ENCODE peak calls at places on chromosomes 3 and 15, in nine cellular contexts. One of them, this sample, is unnamed.

GRCh38 chr15:97745481-97746071 is 214.9 kb upstream of the ARRDC4 start:
- DNase-seq in left ventricle myocardium inferior: no peak
- DNase-seq in neural progenitor cell: peak
- DNase-seq in PC-3: peak
- DNase-seq in lower leg skin: no peak
- DNase-seq in Panc1: no peak
- DNase-seq in ovary: no peak
- DNase-seq in endodermal cell: peak
- DNase-seq in uterus: no peak
- DNase-seq in this sample: peak

GRCh38 chr3:179769411-179770247 is 116.8 kb downstream of the USP13 start:
- DNase-seq in left ventricle myocardium inferior: no peak
- DNase-seq in neural progenitor cell: no peak
- DNase-seq in PC-3: no peak
- DNase-seq in lower leg skin: no peak
- DNase-seq in Panc1: no peak
- DNase-seq in ovary: no peak
- DNase-seq in endodermal cell: no peak
- DNase-seq in uterus: no peak
- DNase-seq in this sample: no peak

GRCh38 chr3:8538223-8538622 is 36.6 kb downstream of the LMCD1 start:
- DNase-seq in left ventricle myocardium inferior: no peak
- DNase-seq in neural progenitor cell: no peak
- DNase-seq in PC-3: no peak
- DNase-seq in lower leg skin: no peak
- DNase-seq in Panc1: no peak
- DNase-seq in ovary: no peak
- DNase-seq in endodermal cell: no peak
- DNase-seq in uterus: no peak
- DNase-seq in this sample: no peak

GRCh38 chr3:57896046-57896445 is 112.2 kb upstream of the FLNB start:
- DNase-seq in left ventricle myocardium inferior: no peak
- DNase-seq in neural progenitor cell: no peak
- DNase-seq in PC-3: no peak
- DNase-seq in lower leg skin: no peak
- DNase-seq in Panc1: no peak
- DNase-seq in ovary: no peak
- DNase-seq in endodermal cell: no peak
- DNase-seq in uterus: no peak
- DNase-seq in this sample: no peak

GRCh38 chr3:153063337-153063736 is 98.7 kb upstream of the RAP2B start:
- DNase-seq in left ventricle myocardium inferior: no peak
- DNase-seq in neural progenitor cell: no peak
- DNase-seq in PC-3: no peak
- DNase-seq in lower leg skin: no peak
- DNase-seq in Panc1: no peak
- DNase-seq in ovary: no peak
- DNase-seq in endodermal cell: no peak
- DNase-seq in uterus: no peak
- DNase-seq in this sample: no peak

GRCh38 chr3:160413613-160414248 is 14.3 kb downstream of the SMC4 start:
- DNase-seq in left ventricle myocardium inferior: no peak
- DNase-seq in neural progenitor cell: peak
- DNase-seq in PC-3: peak
- DNase-seq in lower leg skin: no peak
- DNase-seq in Panc1: no peak
- DNase-seq in ovary: peak
- DNase-seq in endodermal cell: peak
- DNase-seq in uterus: peak
- DNase-seq in this sample: peak

GRCh38 chr15:48871536-48871935 is 6.4 kb upstream of the EID1 start:
- DNase-seq in left ventricle myocardium inferior: no peak
- DNase-seq in neural progenitor cell: no peak
- DNase-seq in PC-3: no peak
- DNase-seq in lower leg skin: no peak
- DNase-seq in Panc1: no peak
- DNase-seq in ovary: no peak
- DNase-seq in endodermal cell: no peak
- DNase-seq in uterus: no peak
- DNase-seq in this sample: no peak

GRCh38 chr3:48301814-48302194 is 31.7 kb downstream of the SPINK8 start:
- DNase-seq in left ventricle myocardium inferior: no peak
- DNase-seq in neural progenitor cell: no peak
- DNase-seq in PC-3: peak
- DNase-seq in lower leg skin: no peak
- DNase-seq in Panc1: no peak
- DNase-seq in ovary: peak
- DNase-seq in endodermal cell: no peak
- DNase-seq in uterus: no peak
- DNase-seq in this sample: peak

DNA sequence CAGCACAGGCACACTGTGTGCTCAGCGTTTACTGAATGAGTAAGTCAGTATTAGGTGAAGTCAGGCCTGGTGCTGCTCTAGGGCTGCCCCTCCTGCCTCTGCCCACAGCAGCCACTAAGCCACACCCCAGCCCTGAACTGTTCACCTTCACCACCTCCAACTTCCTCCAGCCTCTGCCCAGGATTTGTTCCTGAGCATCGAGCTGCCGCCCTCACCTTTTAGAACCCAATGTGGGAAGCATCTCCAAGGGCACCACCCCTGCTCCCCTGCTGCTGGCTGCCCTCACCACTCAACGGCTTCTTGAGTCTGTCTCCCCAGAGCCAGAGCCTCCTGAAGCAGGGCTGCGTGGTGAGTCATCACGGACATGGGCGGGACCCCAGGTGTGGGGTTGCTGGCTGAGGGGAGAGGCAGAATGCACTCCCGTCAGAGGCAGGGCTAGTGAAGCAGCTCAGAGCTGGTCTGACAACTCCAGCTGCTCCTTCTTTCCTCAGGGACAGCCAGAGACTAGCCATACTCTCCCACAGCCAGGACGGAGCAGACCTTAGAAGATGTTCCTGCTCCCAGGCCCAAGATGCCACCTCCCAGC is 5.8 kb downstream of the HYAL2 start:
- DNase-seq in left ventricle myocardium inferior: no peak
- DNase-seq in neural progenitor cell: no peak
- DNase-seq in PC-3: peak
- DNase-seq in lower leg skin: peak
- DNase-seq in Panc1: no peak
- DNase-seq in ovary: no peak
- DNase-seq in endodermal cell: peak
- DNase-seq in uterus: peak
- DNase-seq in this sample: no peak
- H3K4me3 ChIP-seq in left ventricle myocardium inferior: peak
- H3K4me3 ChIP-seq in neural progenitor cell: no peak
- H3K4me3 ChIP-seq in PC-3: peak
- H3K4me3 ChIP-seq in lower leg skin: no peak
- H3K4me3 ChIP-seq in Panc1: no peak
- H3K4me3 ChIP-seq in ovary: no peak
- H3K4me3 ChIP-seq in endodermal cell: no peak
- H3K4me3 ChIP-seq in uterus: no peak
- H3K4me3 ChIP-seq in this sample: no peak

GRCh38 chr3:13878711-13879101 is 1.2 kb downstream of the WNT7A start:
- DNase-seq in left ventricle myocardium inferior: no peak
- DNase-seq in neural progenitor cell: peak
- DNase-seq in PC-3: peak
- DNase-seq in lower leg skin: no peak
- DNase-seq in Panc1: no peak
- DNase-seq in ovary: no peak
- DNase-seq in endodermal cell: no peak
- DNase-seq in uterus: no peak
- DNase-seq in this sample: no peak

GRCh38 chr3:13879102-13879945 is 547 bp downstream of the WNT7A start:
- DNase-seq in left ventricle myocardium inferior: no peak
- DNase-seq in neural progenitor cell: peak
- DNase-seq in PC-3: peak
- DNase-seq in lower leg skin: no peak
- DNase-seq in Panc1: no peak
- DNase-seq in ovary: no peak
- DNase-seq in endodermal cell: peak
- DNase-seq in uterus: peak
- DNase-seq in this sample: peak

GRCh38 chr3:13876451-13876850 is 3.4 kb downstream of the WNT7A start:
- DNase-seq in left ventricle myocardium inferior: no peak
- DNase-seq in neural progenitor cell: peak
- DNase-seq in PC-3: no peak
- DNase-seq in lower leg skin: no peak
- DNase-seq in Panc1: no peak
- DNase-seq in ovary: no peak
- DNase-seq in endodermal cell: no peak
- DNase-seq in uterus: no peak
- DNase-seq in this sample: no peak

GRCh38 chr3:13879946-13880810 is at the start of gene WNT7A:
- DNase-seq in left ventricle myocardium inferior: no peak
- DNase-seq in neural progenitor cell: peak
- DNase-seq in PC-3: peak
- DNase-seq in lower leg skin: no peak
- DNase-seq in Panc1: no peak
- DNase-seq in ovary: no peak
- DNase-seq in endodermal cell: peak
- DNase-seq in uterus: peak
- DNase-seq in this sample: peak

DNA sequence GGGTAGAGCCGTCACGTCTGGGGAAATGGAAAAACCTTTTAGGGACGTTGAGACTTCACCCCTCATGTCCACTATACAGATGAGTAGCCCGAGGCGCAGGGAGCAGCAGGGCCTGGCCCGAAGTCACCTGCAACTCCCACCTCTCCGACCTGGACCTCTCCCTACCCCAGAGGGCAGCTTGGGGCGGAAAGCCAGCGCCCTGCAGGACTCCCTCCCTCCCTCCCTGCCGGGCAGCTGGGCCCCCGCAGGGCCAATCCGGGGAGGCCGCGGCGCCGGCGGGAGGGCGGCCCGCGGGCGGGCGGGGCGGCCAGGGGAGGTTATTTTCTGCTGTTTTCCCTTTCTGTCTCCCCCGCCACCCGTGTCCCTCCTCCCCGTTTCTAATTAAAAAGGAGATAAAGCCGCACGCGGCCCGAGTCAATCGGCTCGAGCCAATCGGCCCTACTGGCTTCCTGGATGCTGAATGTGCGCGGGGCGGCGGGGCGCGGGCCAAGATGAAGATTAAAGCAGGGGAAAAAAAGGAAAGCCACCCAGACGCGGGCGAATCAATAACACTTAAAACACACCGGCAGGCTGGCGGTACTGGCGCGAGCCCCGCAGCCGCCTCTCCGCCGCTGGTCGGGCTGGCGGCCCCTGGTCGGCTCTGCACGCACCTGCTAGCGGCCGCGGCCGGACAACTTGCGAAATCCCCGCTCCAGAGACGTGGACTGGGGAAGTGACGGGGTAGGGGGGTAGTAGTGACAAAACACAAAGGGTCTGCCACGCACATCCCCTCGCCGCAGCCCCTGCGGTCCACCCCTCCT is 1.8 kb downstream of the WNT7A start:
- DNase-seq in left ventricle myocardium inferior: no peak
- DNase-seq in neural progenitor cell: peak
- DNase-seq in PC-3: peak
- DNase-seq in lower leg skin: no peak
- DNase-seq in Panc1: no peak
- DNase-seq in ovary: no peak
- DNase-seq in endodermal cell: no peak
- DNase-seq in uterus: no peak
- DNase-seq in this sample: peak
- H3K4me3 ChIP-seq in left ventricle myocardium inferior: peak
- H3K4me3 ChIP-seq in neural progenitor cell: peak
- H3K4me3 ChIP-seq in PC-3: peak
- H3K4me3 ChIP-seq in lower leg skin: no peak
- H3K4me3 ChIP-seq in Panc1: peak
- H3K4me3 ChIP-seq in ovary: no peak
- H3K4me3 ChIP-seq in endodermal cell: peak
- H3K4me3 ChIP-seq in uterus: no peak
- H3K4me3 ChIP-seq in this sample: peak

GRCh38 chr3:74491874-74492273 is 122.6 kb downstream of the CNTN3 start:
- DNase-seq in left ventricle myocardium inferior: no peak
- DNase-seq in neural progenitor cell: no peak
- DNase-seq in PC-3: no peak
- DNase-seq in lower leg skin: no peak
- DNase-seq in Panc1: no peak
- DNase-seq in ovary: no peak
- DNase-seq in endodermal cell: no peak
- DNase-seq in uterus: no peak
- DNase-seq in this sample: peak
- H3K4me3 ChIP-seq in left ventricle myocardium inferior: no peak
- H3K4me3 ChIP-seq in neural progenitor cell: no peak
- H3K4me3 ChIP-seq in PC-3: no peak
- H3K4me3 ChIP-seq in lower leg skin: no peak
- H3K4me3 ChIP-seq in Panc1: no peak
- H3K4me3 ChIP-seq in ovary: no peak
- H3K4me3 ChIP-seq in endodermal cell: no peak
- H3K4me3 ChIP-seq in uterus: no peak
- H3K4me3 ChIP-seq in this sample: no peak

GRCh38 chr3:7508821-7509220 is 647.9 kb downstream of the GRM7 start:
- DNase-seq in left ventricle myocardium inferior: no peak
- DNase-seq in neural progenitor cell: no peak
- DNase-seq in PC-3: no peak
- DNase-seq in lower leg skin: no peak
- DNase-seq in Panc1: no peak
- DNase-seq in ovary: no peak
- DNase-seq in endodermal cell: no peak
- DNase-seq in uterus: no peak
- DNase-seq in this sample: no peak

GRCh38 chr3:7504886-7505775 is 644.2 kb downstream of the GRM7 start:
- DNase-seq in left ventricle myocardium inferior: no peak
- DNase-seq in neural progenitor cell: no peak
- DNase-seq in PC-3: peak
- DNase-seq in lower leg skin: no peak
- DNase-seq in Panc1: peak
- DNase-seq in ovary: no peak
- DNase-seq in endodermal cell: peak
- DNase-seq in uterus: no peak
- DNase-seq in this sample: no peak

GRCh38 chr3:7506606-7507180 is 645.8 kb downstream of the GRM7 start:
- DNase-seq in left ventricle myocardium inferior: no peak
- DNase-seq in neural progenitor cell: no peak
- DNase-seq in PC-3: no peak
- DNase-seq in lower leg skin: no peak
- DNase-seq in Panc1: no peak
- DNase-seq in ovary: no peak
- DNase-seq in endodermal cell: no peak
- DNase-seq in uterus: no peak
- DNase-seq in this sample: no peak

GRCh38 chr3:7498722-7499121 is 637.8 kb downstream of the GRM7 start:
- DNase-seq in left ventricle myocardium inferior: no peak
- DNase-seq in neural progenitor cell: no peak
- DNase-seq in PC-3: no peak
- DNase-seq in lower leg skin: no peak
- DNase-seq in Panc1: no peak
- DNase-seq in ovary: no peak
- DNase-seq in endodermal cell: no peak
- DNase-seq in uterus: no peak
- DNase-seq in this sample: no peak

DNA sequence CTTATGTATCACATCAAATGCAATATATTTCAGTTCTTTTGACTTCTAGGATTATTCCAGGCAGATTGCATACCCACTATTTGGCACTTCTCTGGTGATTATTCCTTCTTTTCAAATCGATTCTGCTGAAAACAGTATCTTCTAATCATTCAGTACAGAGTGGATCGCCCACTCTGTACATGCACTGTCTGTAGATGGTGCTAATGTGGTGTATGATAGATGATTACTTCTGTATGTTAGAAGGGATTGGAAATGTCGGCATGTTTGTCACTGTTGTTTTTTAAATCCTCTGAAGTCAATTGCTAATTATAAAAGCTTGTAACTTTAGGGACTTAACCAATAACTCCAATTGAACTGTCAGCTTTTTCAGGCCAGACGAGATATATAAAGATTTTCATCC is 642.5 kb downstream of the GRM7 start:
- DNase-seq in left ventricle myocardium inferior: no peak
- DNase-seq in neural progenitor cell: no peak
- DNase-seq in PC-3: no peak
- DNase-seq in lower leg skin: no peak
- DNase-seq in Panc1: no peak
- DNase-seq in ovary: no peak
- DNase-seq in endodermal cell: no peak
- DNase-seq in uterus: no peak
- DNase-seq in this sample: no peak
- H3K4me3 ChIP-seq in left ventricle myocardium inferior: no peak
- H3K4me3 ChIP-seq in neural progenitor cell: no peak
- H3K4me3 ChIP-seq in PC-3: no peak
- H3K4me3 ChIP-seq in lower leg skin: no peak
- H3K4me3 ChIP-seq in Panc1: no peak
- H3K4me3 ChIP-seq in ovary: no peak
- H3K4me3 ChIP-seq in endodermal cell: no peak
- H3K4me3 ChIP-seq in uterus: no peak
- H3K4me3 ChIP-seq in this sample: no peak

This sample was measured in cardiac muscle cell.